ENCODE peak calls at places on chromosomes 6 and 20, in ten cellular contexts. M is heart left ventricle, P is heart right ventricle, X is cardiac muscle cell, U is colonic mucosa, K is GM23338, N is brain microvascular endothelial cell, Q is IMR-90, V is MM.1S, I is adrenal gland. T is an unnamed sample.

GRCh38 chr6:45591306-45591705 is 213.6 kb upstream of the SUPT3H start:
- DNase-seq in Q (peak), K (no peak), X (no peak), M (no peak), U (no peak), N (no peak), P (no peak), V (no peak), I (no peak), T (no peak)

GRCh38 chr6:164106345-164106769 is 691.8 kb downstream of the QKI start:
- DNase-seq in U (no peak), N (no peak), X (peak), Q (no peak), P (peak), V (no peak), I (no peak), K (peak), M (peak), T (no peak)

GRCh38 chr6:1950631-1951030 is 294.8 kb downstream of the GMDS start:
- DNase-seq in N (no peak), P (no peak), V (no peak), X (no peak), M (no peak), K (no peak), U (no peak), I (no peak), Q (no peak), T (no peak)

GRCh38 chr6:163828038-163828790 is 413.7 kb downstream of the QKI start:
- DNase-seq in I (no peak), M (no peak), P (no peak), V (no peak), Q (peak), U (no peak), K (no peak), X (no peak), N (no peak), T (peak)

GRCh38 chr20:17860306-17861197 is 108.0 kb downstream of the SNX5 start:
- DNase-seq in V (no peak), N (no peak), P (no peak), X (no peak), I (no peak), K (no peak), U (no peak), M (no peak), Q (no peak), T (no peak)

GRCh38 chr20:62048346-62048761 is 17.3 kb downstream of the TAF4 start:
- DNase-seq in V (no peak), X (no peak), M (no peak), N (no peak), P (no peak), Q (no peak), I (peak), U (no peak), K (no peak), T (no peak)

GRCh38 chr6:134813146-134813545 is 136.8 kb downstream of the ALDH8A1 start:
- DNase-seq in P (no peak), X (peak), K (no peak), Q (peak), I (no peak), V (no peak), N (no peak), M (no peak), U (no peak), T (no peak)

GRCh38 chr6:26300828-26301227 is 64.2 kb upstream of the BTN3A2 start:
- DNase-seq in U (no peak), Q (no peak), P (no peak), X (no peak), I (no peak), K (no peak), N (no peak), V (no peak), M (no peak), T (no peak)

GRCh38 chr6:111555041-111555440 is 50.6 kb downstream of the TRAF3IP2 start:
- DNase-seq in V (no peak), U (no peak), K (no peak), N (no peak), Q (peak), I (no peak), X (peak), M (no peak), P (no peak), T (peak)

GRCh38 chr6:17450825-17451224 is 57.4 kb downstream of the CAP2 start:
- DNase-seq in U (no peak), V (no peak), I (no peak), P (no peak), N (no peak), Q (no peak), K (no peak), M (no peak), X (no peak), T (no peak)

GRCh38 chr6:169131356-169131755 is 122.3 kb downstream of the THBS2 start:
- DNase-seq in P (no peak), M (no peak), U (no peak), I (no peak), X (no peak), Q (no peak), V (no peak), N (no peak), K (no peak), T (no peak)

GRCh38 chr6:144321839-144322591 is 36.9 kb downstream of the UTRN start:
- DNase-seq in N (peak), K (no peak), M (no peak), P (no peak), X (no peak), I (no peak), U (no peak), V (no peak), Q (peak), T (no peak)

GRCh38 chr20:20371133-20371532 is 3.2 kb downstream of the INSM1 start:
- DNase-seq in N (no peak), P (no peak), M (no peak), K (peak), U (no peak), X (no peak), V (no peak), Q (no peak), I (no peak), T (no peak)
- H3K4me3 ChIP-seq in N (no peak), P (no peak), M (no peak), K (peak), U (no peak), X (no peak), V (no peak), Q (no peak), I (no peak), T (no peak)

GRCh38 chr20:36819662-36820061 is 46.1 kb upstream of the DSN1 start:
- DNase-seq in N (no peak), X (no peak), U (no peak), K (peak), P (no peak), Q (no peak), I (no peak), V (peak), M (no peak), T (no peak)

GRCh38 chr20:36820928-36821327 is 47.4 kb upstream of the DSN1 start:
- DNase-seq in P (no peak), K (no peak), Q (peak), U (no peak), I (no peak), N (no peak), X (no peak), V (no peak), M (no peak), T (no peak)

GRCh38 chr20:36818185-36818584 is 44.6 kb upstream of the DSN1 start:
- DNase-seq in P (no peak), Q (no peak), X (no peak), V (no peak), K (no peak), U (no peak), I (no peak), N (no peak), M (no peak), T (no peak)

GRCh38 chr20:36818831-36819230 is 45.3 kb upstream of the DSN1 start:
- DNase-seq in V (no peak), X (peak), N (no peak), K (no peak), U (no peak), P (no peak), M (no peak), I (no peak), Q (no peak), T (no peak)

GRCh38 chr20:36820073-36820472 is 46.5 kb upstream of the DSN1 start:
- DNase-seq in K (no peak), Q (no peak), V (no peak), X (no peak), N (no peak), I (no peak), P (no peak), U (no peak), M (no peak), T (no peak)
- H3K27ac ChIP-seq in K (peak), Q (no peak), V (peak), X (peak), N (no peak), I (no peak), P (peak), U (no peak), M (no peak), T (peak)

GRCh38 chr20:37651932-37652331 is 41.9 kb upstream of the CTNNBL1 start:
- DNase-seq in V (peak), M (peak), X (peak), K (peak), N (no peak), Q (no peak), P (peak), I (peak), U (no peak), T (no peak)
- TF ChIP-seq CTCF in V (peak), M (peak), X (peak), K (peak), N (peak), Q (peak), P (peak), I (peak), U (no peak), T (peak)

GRCh38 chr6:131443014-131443413 is 130.0 kb upstream of the ARG1 start:
- DNase-seq in K (no peak), I (no peak), U (no peak), N (no peak), V (no peak), Q (no peak), P (no peak), X (no peak), M (no peak), T (no peak)

GRCh38 chr6:131443514-131443913 is 129.5 kb upstream of the ARG1 start:
- DNase-seq in X (no peak), U (no peak), P (no peak), Q (no peak), N (no peak), M (no peak), V (no peak), I (no peak), K (no peak), T (no peak)
- H3K4me3 ChIP-seq in X (no peak), U (no peak), P (no peak), Q (no peak), N (no peak), M (no peak), V (no peak), I (no peak), K (no peak), T (no peak)

DNA sequence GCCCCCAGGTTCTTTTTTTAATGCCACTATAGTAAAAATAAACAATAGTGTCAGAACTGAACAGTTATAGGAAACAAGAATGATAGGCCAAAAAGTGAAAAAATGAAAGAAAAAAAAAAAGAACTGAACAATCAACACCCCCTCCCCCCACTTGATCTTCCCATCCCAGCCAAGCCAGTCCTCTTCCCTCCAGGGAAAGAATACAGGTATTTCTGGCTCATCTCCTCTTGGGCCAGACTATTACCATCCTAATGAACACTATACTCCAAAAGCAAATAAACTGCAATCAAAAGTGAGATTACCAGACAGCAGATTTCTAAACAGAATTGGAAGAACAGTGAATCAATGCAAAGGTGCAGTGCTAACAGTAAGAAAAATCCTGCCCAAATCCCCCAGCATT is 21.3 kb upstream of the C20orf203 start:
- DNase-seq in K (no peak), V (no peak), N (no peak), M (no peak), P (no peak), I (no peak), Q (no peak), X (no peak), U (no peak), T (no peak)
- H3K27ac ChIP-seq in K (peak), V (no peak), N (no peak), M (no peak), P (no peak), I (no peak), Q (no peak), X (peak), U (no peak), T (no peak)

DNA sequence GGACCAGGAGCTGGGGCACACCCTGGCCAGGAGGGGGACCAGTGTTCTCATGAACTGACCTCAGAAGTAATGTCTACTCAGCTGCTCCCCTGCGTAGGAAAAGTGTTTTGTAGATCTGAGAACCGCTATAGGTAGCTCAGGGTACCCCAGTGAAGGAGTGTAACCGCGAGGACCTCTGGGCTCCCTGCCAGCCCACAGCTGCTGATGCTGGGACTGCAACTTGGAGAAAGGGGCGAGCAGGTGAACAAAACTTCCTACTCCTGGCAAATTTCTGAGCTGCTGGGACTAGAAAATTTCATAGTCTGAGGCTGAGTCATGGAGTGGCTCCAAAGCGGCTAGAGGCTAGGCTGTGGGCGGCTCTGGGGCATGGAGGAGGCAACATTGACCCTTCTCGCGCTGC is 51.9 kb downstream of the PYGB start:
- DNase-seq in M (no peak), N (peak), K (no peak), V (peak), U (no peak), Q (peak), I (no peak), P (no peak), X (no peak), T (no peak)
- TF ChIP-seq CTCF in M (no peak), N (peak), K (no peak), V (peak), U (no peak), Q (no peak), I (no peak), P (no peak), X (no peak), T (no peak)

DNA sequence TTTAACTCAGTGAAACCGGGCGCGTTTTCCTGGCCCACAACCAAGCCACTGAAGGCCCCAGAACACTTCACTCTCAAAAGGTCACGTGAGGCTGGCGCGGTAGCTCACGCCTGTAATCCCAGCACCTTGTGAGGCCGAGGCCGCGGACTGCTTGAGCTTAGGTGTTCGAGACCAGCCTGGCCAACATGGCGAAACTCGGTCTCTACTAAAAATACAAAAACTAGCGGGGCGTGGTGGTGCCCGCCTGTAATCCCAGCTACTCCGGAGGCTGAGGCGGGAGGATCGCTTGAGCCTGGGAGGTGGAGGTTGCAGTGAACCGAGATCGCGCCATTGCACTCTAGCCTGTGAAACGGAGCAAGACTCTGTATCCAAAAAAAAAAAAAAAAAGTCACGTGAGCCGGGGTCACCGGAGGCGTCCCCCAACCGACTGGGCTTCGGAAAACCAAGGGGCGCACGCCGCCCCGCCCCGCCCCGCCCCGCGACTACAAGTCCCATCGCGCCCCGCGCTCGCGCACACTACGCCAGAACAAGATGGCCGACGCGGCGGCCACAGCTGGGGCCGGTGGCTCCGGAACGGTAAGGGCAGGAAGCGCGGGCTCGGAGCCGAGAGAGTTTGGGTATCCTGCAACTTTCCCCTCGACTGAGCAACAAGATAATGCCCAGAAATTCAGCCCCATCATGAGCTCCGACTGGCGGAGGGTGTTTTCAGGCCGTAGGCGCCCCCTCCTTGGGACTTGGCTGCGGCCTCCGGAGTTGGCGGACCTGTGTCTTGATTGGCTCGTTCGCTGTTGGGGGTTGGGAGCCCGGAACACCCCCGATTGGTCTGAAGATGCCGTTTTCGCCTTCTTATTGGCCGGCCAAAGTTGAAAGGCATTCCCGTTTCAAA is at the start of gene TAF8:
- DNase-seq in K (peak), M (peak), X (peak), V (peak), P (peak), N (peak), U (peak), I (peak), Q (peak), T (peak)
- H3K4me3 ChIP-seq in K (peak), M (peak), X (peak), V (peak), P (peak), N (peak), U (peak), I (peak), Q (peak), T (peak)

GRCh38 chr6:41022294-41022693 is 16.7 kb downstream of the UNC5CL start:
- DNase-seq in I (no peak), U (no peak), M (no peak), V (no peak), P (no peak), K (no peak), Q (no peak), N (peak), X (peak), T (no peak)
- H3K27ac ChIP-seq in I (no peak), U (no peak), M (no peak), V (no peak), P (no peak), K (no peak), Q (no peak), N (no peak), X (no peak), T (no peak)

T was measured in tibial artery.